ENCODE peak calls at places on chromosomes 13 and 19, in ten cellular contexts. One of them, this sample, is unnamed.

GRCh38 chr19:42202290-42202867 is 15.1 kb downstream of the DEDD2 start:
- DNase-seq in HCT116: no peak
- DNase-seq in tibial nerve: no peak
- DNase-seq in A549: no peak
- DNase-seq in breast epithelium: no peak
- DNase-seq in spleen: no peak
- DNase-seq in body of pancreas: no peak
- DNase-seq in heart left ventricle: no peak
- DNase-seq in uterus: no peak
- DNase-seq in transverse colon: no peak
- DNase-seq in this sample: no peak

GRCh38 chr13:111114362-111115050 is 604 bp upstream of the ARHGEF7 start:
- DNase-seq in A549: no peak
- DNase-seq in uterus: peak
- DNase-seq in HCT116: no peak
- DNase-seq in spleen: peak
- DNase-seq in body of pancreas: no peak
- DNase-seq in breast epithelium: no peak
- DNase-seq in transverse colon: peak
- DNase-seq in tibial nerve: no peak
- DNase-seq in heart left ventricle: peak
- DNase-seq in this sample: no peak

GRCh38 chr13:44423824-44424223 is 50.2 kb downstream of the SERP2 start:
- DNase-seq in uterus: no peak
- DNase-seq in heart left ventricle: no peak
- DNase-seq in HCT116: no peak
- DNase-seq in body of pancreas: no peak
- DNase-seq in spleen: no peak
- DNase-seq in breast epithelium: no peak
- DNase-seq in A549: no peak
- DNase-seq in transverse colon: no peak
- DNase-seq in tibial nerve: no peak
- DNase-seq in this sample: no peak

GRCh38 chr19:18001837-18002345 is 6.1 kb upstream of the ARRDC2 start:
- DNase-seq in transverse colon: no peak
- DNase-seq in breast epithelium: no peak
- DNase-seq in tibial nerve: no peak
- DNase-seq in uterus: no peak
- DNase-seq in heart left ventricle: no peak
- DNase-seq in body of pancreas: no peak
- DNase-seq in A549: no peak
- DNase-seq in HCT116: no peak
- DNase-seq in spleen: no peak
- DNase-seq in this sample: no peak

GRCh38 chr19:31718898-31719297 is 369.7 kb upstream of the TSHZ3 start:
- DNase-seq in spleen: no peak
- DNase-seq in transverse colon: no peak
- DNase-seq in A549: no peak
- DNase-seq in body of pancreas: no peak
- DNase-seq in HCT116: no peak
- DNase-seq in breast epithelium: no peak
- DNase-seq in uterus: no peak
- DNase-seq in tibial nerve: no peak
- DNase-seq in heart left ventricle: no peak
- DNase-seq in this sample: no peak

GRCh38 chr13:71624641-71625040 is 242.4 kb downstream of the DACH1 start:
- DNase-seq in breast epithelium: no peak
- DNase-seq in HCT116: no peak
- DNase-seq in uterus: no peak
- DNase-seq in heart left ventricle: no peak
- DNase-seq in tibial nerve: no peak
- DNase-seq in A549: no peak
- DNase-seq in transverse colon: no peak
- DNase-seq in body of pancreas: no peak
- DNase-seq in spleen: no peak
- DNase-seq in this sample: no peak

GRCh38 chr13:50238922-50239321 is 223.7 kb downstream of the KCNRG start:
- DNase-seq in heart left ventricle: no peak
- DNase-seq in tibial nerve: no peak
- DNase-seq in HCT116: no peak
- DNase-seq in A549: no peak
- DNase-seq in breast epithelium: no peak
- DNase-seq in uterus: no peak
- DNase-seq in body of pancreas: no peak
- DNase-seq in spleen: no peak
- DNase-seq in transverse colon: no peak
- DNase-seq in this sample: no peak

GRCh38 chr13:42284068-42284467 is 12.1 kb downstream of the AKAP11 start:
- DNase-seq in transverse colon: no peak
- DNase-seq in tibial nerve: no peak
- DNase-seq in A549: no peak
- DNase-seq in HCT116: no peak
- DNase-seq in heart left ventricle: no peak
- DNase-seq in breast epithelium: no peak
- DNase-seq in uterus: no peak
- DNase-seq in spleen: no peak
- DNase-seq in body of pancreas: no peak
- DNase-seq in this sample: no peak

GRCh38 chr13:98997051-98997730 is 19.3 kb upstream of the DOCK9 start:
- DNase-seq in A549: no peak
- DNase-seq in heart left ventricle: no peak
- DNase-seq in tibial nerve: no peak
- DNase-seq in transverse colon: no peak
- DNase-seq in uterus: no peak
- DNase-seq in spleen: no peak
- DNase-seq in body of pancreas: no peak
- DNase-seq in breast epithelium: no peak
- DNase-seq in HCT116: no peak
- DNase-seq in this sample: no peak

GRCh38 chr13:32905864-32906180 is 110.4 kb upstream of the KL start:
- DNase-seq in uterus: peak
- DNase-seq in breast epithelium: no peak
- DNase-seq in HCT116: no peak
- DNase-seq in transverse colon: peak
- DNase-seq in body of pancreas: no peak
- DNase-seq in tibial nerve: no peak
- DNase-seq in A549: no peak
- DNase-seq in heart left ventricle: peak
- DNase-seq in spleen: no peak
- DNase-seq in this sample: no peak

GRCh38 chr13:78602561-78603239 is 652 bp downstream of the POU4F1 start:
- DNase-seq in breast epithelium: no peak
- DNase-seq in spleen: peak
- DNase-seq in HCT116: no peak
- DNase-seq in heart left ventricle: no peak
- DNase-seq in A549: no peak
- DNase-seq in body of pancreas: no peak
- DNase-seq in tibial nerve: no peak
- DNase-seq in transverse colon: no peak
- DNase-seq in uterus: no peak
- DNase-seq in this sample: no peak

GRCh38 chr13:51221674-51222509 is at the start of gene FAM124A:
- DNase-seq in breast epithelium: no peak
- DNase-seq in body of pancreas: peak
- DNase-seq in HCT116: peak
- DNase-seq in tibial nerve: no peak
- DNase-seq in uterus: peak
- DNase-seq in transverse colon: peak
- DNase-seq in spleen: peak
- DNase-seq in A549: peak
- DNase-seq in heart left ventricle: peak
- DNase-seq in this sample: no peak

GRCh38 chr19:39144487-39145071 is 19.0 kb downstream of the PAK4 start:
- DNase-seq in uterus: peak
- DNase-seq in spleen: no peak
- DNase-seq in HCT116: no peak
- DNase-seq in heart left ventricle: no peak
- DNase-seq in tibial nerve: no peak
- DNase-seq in A549: no peak
- DNase-seq in transverse colon: no peak
- DNase-seq in body of pancreas: no peak
- DNase-seq in breast epithelium: no peak
- DNase-seq in this sample: no peak

GRCh38 chr19:19847781-19848180 is 17.9 kb upstream of the ZNF253 start:
- DNase-seq in tibial nerve: no peak
- DNase-seq in transverse colon: no peak
- DNase-seq in uterus: no peak
- DNase-seq in breast epithelium: no peak
- DNase-seq in spleen: no peak
- DNase-seq in body of pancreas: no peak
- DNase-seq in A549: no peak
- DNase-seq in heart left ventricle: no peak
- DNase-seq in HCT116: no peak
- DNase-seq in this sample: no peak

GRCh38 chr19:19615086-19615485 is 3.4 kb downstream of the PBX4 start:
- DNase-seq in body of pancreas: no peak
- DNase-seq in spleen: no peak
- DNase-seq in A549: no peak
- DNase-seq in transverse colon: no peak
- DNase-seq in uterus: no peak
- DNase-seq in tibial nerve: no peak
- DNase-seq in heart left ventricle: no peak
- DNase-seq in HCT116: peak
- DNase-seq in breast epithelium: no peak
- DNase-seq in this sample: no peak

GRCh38 chr13:73684750-73685149 is 449.5 kb downstream of the KLF12 start:
- DNase-seq in transverse colon: no peak
- DNase-seq in heart left ventricle: no peak
- DNase-seq in tibial nerve: no peak
- DNase-seq in spleen: no peak
- DNase-seq in breast epithelium: no peak
- DNase-seq in uterus: no peak
- DNase-seq in A549: no peak
- DNase-seq in HCT116: no peak
- DNase-seq in body of pancreas: no peak
- DNase-seq in this sample: no peak
- H3K27ac ChIP-seq in transverse colon: no peak
- H3K27ac ChIP-seq in heart left ventricle: no peak
- H3K27ac ChIP-seq in tibial nerve: no peak
- H3K27ac ChIP-seq in spleen: no peak
- H3K27ac ChIP-seq in breast epithelium: peak
- H3K27ac ChIP-seq in uterus: no peak
- H3K27ac ChIP-seq in A549: no peak
- H3K27ac ChIP-seq in HCT116: no peak
- H3K27ac ChIP-seq in body of pancreas: no peak
- H3K27ac ChIP-seq in this sample: peak

GRCh38 chr19:43751466-43752220 is 3.1 kb downstream of the SMG9 start:
- DNase-seq in tibial nerve: no peak
- DNase-seq in uterus: no peak
- DNase-seq in A549: no peak
- DNase-seq in spleen: no peak
- DNase-seq in breast epithelium: no peak
- DNase-seq in body of pancreas: no peak
- DNase-seq in heart left ventricle: no peak
- DNase-seq in transverse colon: no peak
- DNase-seq in HCT116: no peak
- DNase-seq in this sample: no peak

GRCh38 chr19:43754312-43754561 is 525 bp downstream of the SMG9 start:
- DNase-seq in uterus: no peak
- DNase-seq in breast epithelium: no peak
- DNase-seq in HCT116: no peak
- DNase-seq in heart left ventricle: no peak
- DNase-seq in body of pancreas: no peak
- DNase-seq in A549: no peak
- DNase-seq in tibial nerve: no peak
- DNase-seq in transverse colon: no peak
- DNase-seq in spleen: no peak
- DNase-seq in this sample: peak

GRCh38 chr19:43754562-43755255 is at the start of gene SMG9:
- DNase-seq in HCT116: peak
- DNase-seq in body of pancreas: peak
- DNase-seq in A549: peak
- DNase-seq in breast epithelium: peak
- DNase-seq in tibial nerve: peak
- DNase-seq in spleen: peak
- DNase-seq in heart left ventricle: peak
- DNase-seq in uterus: peak
- DNase-seq in transverse colon: peak
- DNase-seq in this sample: peak

GRCh38 chr19:43752287-43752875 is 2.4 kb downstream of the SMG9 start:
- DNase-seq in breast epithelium: no peak
- DNase-seq in tibial nerve: no peak
- DNase-seq in A549: no peak
- DNase-seq in spleen: no peak
- DNase-seq in HCT116: no peak
- DNase-seq in uterus: no peak
- DNase-seq in heart left ventricle: no peak
- DNase-seq in body of pancreas: no peak
- DNase-seq in transverse colon: no peak
- DNase-seq in this sample: no peak

GRCh38 chr19:43755256-43755801 is 567 bp upstream of the SMG9 start:
- DNase-seq in heart left ventricle: peak
- DNase-seq in HCT116: no peak
- DNase-seq in A549: peak
- DNase-seq in spleen: peak
- DNase-seq in transverse colon: peak
- DNase-seq in tibial nerve: peak
- DNase-seq in uterus: peak
- DNase-seq in breast epithelium: peak
- DNase-seq in body of pancreas: peak
- DNase-seq in this sample: no peak
- TF ChIP-seq POLR2A in heart left ventricle: no peak
- TF ChIP-seq POLR2A in HCT116: peak
- TF ChIP-seq POLR2A in A549: peak
- TF ChIP-seq POLR2A in spleen: no peak
- TF ChIP-seq POLR2A in transverse colon: no peak
- TF ChIP-seq POLR2A in tibial nerve: no peak
- TF ChIP-seq POLR2A in uterus: no peak
- TF ChIP-seq POLR2A in breast epithelium: no peak
- TF ChIP-seq POLR2A in body of pancreas: no peak
- TF ChIP-seq POLR2A in this sample: no peak

GRCh38 chr13:106176103-106176502 is 359.4 kb downstream of the EFNB2 start:
- DNase-seq in heart left ventricle: no peak
- DNase-seq in tibial nerve: no peak
- DNase-seq in transverse colon: no peak
- DNase-seq in HCT116: no peak
- DNase-seq in spleen: no peak
- DNase-seq in breast epithelium: no peak
- DNase-seq in body of pancreas: no peak
- DNase-seq in uterus: no peak
- DNase-seq in A549: no peak
- DNase-seq in this sample: no peak
- H3K27ac ChIP-seq in heart left ventricle: no peak
- H3K27ac ChIP-seq in tibial nerve: no peak
- H3K27ac ChIP-seq in transverse colon: no peak
- H3K27ac ChIP-seq in HCT116: no peak
- H3K27ac ChIP-seq in spleen: no peak
- H3K27ac ChIP-seq in breast epithelium: no peak
- H3K27ac ChIP-seq in body of pancreas: no peak
- H3K27ac ChIP-seq in uterus: no peak
- H3K27ac ChIP-seq in A549: no peak
- H3K27ac ChIP-seq in this sample: no peak

DNA sequence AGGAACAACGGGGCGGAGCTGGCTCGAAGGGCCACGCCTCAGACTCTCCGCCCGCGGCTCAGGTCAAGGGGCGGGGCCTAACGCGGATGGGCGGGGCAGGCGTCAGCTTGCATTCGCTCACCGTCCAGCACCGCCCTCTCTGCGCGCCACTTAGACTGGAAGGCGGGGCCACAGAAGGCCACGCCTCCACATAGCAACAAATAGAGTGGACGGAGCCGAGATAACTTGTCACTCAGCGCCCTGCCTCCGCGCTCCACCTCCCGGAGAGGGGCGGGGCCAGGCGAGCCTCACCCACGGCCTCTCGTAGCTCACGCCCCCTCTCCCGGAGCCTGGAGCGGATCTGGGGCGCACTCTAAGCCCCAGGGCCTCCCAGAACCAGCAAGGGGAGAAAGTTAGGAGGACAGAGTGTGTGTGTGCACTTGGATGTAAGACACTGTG is 255 bp upstream of the BLVRB start:
- DNase-seq in HCT116: peak
- DNase-seq in breast epithelium: peak
- DNase-seq in tibial nerve: peak
- DNase-seq in transverse colon: peak
- DNase-seq in A549: peak
- DNase-seq in spleen: peak
- DNase-seq in uterus: peak
- DNase-seq in heart left ventricle: peak
- DNase-seq in body of pancreas: peak
- DNase-seq in this sample: peak
- TF ChIP-seq POLR2A in HCT116: no peak
- TF ChIP-seq POLR2A in breast epithelium: no peak
- TF ChIP-seq POLR2A in tibial nerve: peak
- TF ChIP-seq POLR2A in transverse colon: no peak
- TF ChIP-seq POLR2A in A549: no peak
- TF ChIP-seq POLR2A in spleen: no peak
- TF ChIP-seq POLR2A in uterus: no peak
- TF ChIP-seq POLR2A in heart left ventricle: no peak
- TF ChIP-seq POLR2A in body of pancreas: no peak
- TF ChIP-seq POLR2A in this sample: no peak

This sample was measured in esophagus squamous epithelium.